ENCODE peak calls at places on chromosomes 1 and 21, in five cellular contexts. P is PC-3; I is pancreas; B is A549; G is CD8-positive, alpha-beta memory T cell. E is an unnamed sample.

GRCh38 chr1:245641384-245641783 is 486.6 kb downstream of the KIF26B start:
- DNase-seq in P (no peak), I (no peak), B (no peak), G (no peak), E (no peak)

GRCh38 chr1:228795578-228795977 is 60.3 kb downstream of the RHOU start:
- DNase-seq in P (no peak), I (no peak), B (no peak), G (no peak), E (no peak)

GRCh38 chr1:153643100-153643499 is 9.2 kb downstream of the CHTOP start:
- DNase-seq in P (no peak), I (no peak), B (no peak), G (no peak), E (no peak)

GRCh38 chr1:53899206-53899628 is 5.2 kb downstream of the DIO1 start:
- DNase-seq in P (peak; percentile 67), I (peak; percentile 13), B (no peak), G (no peak), E (no peak)

GRCh38 chr21:34511154-34511553 is 856 bp downstream of the KCNE1 start:
- DNase-seq in P (no peak), I (no peak), B (no peak), G (no peak), E (peak; percentile 31)

GRCh38 chr1:244388961-244389360 is 62.7 kb downstream of the ADSS2 start:
- DNase-seq in P (no peak), I (no peak), B (no peak), G (no peak), E (no peak)

GRCh38 chr1:21064057-21064456 is 112.6 kb downstream of the EIF4G3 start:
- DNase-seq in P (peak; percentile 62), I (no peak), B (no peak), G (no peak), E (no peak)

GRCh38 chr1:167401260-167401873 is 117.0 kb downstream of the CD247 start:
- DNase-seq in P (peak; percentile 81), I (peak; percentile 52), B (peak; percentile 51), G (peak; percentile 40), E (peak; percentile 24)

GRCh38 chr21:42525676-42526378 is 12.2 kb downstream of the SLC37A1 start:
- DNase-seq in P (no peak), I (no peak), B (no peak), G (no peak), E (no peak)

GRCh38 chr1:38105267-38105666 is 58.7 kb upstream of the POU3F1 start:
- DNase-seq in P (no peak), I (no peak), B (no peak), G (no peak), E (no peak)

GRCh38 chr1:110465038-110465813 is 14.3 kb downstream of the PROK1 start:
- DNase-seq in P (peak; percentile 65), I (no peak), B (no peak), G (no peak), E (no peak)

GRCh38 chr1:102852583-102852982 is 255.7 kb downstream of the COL11A1 start:
- DNase-seq in P (peak; percentile 21), I (no peak), B (no peak), G (no peak), E (no peak)

GRCh38 chr21:39694750-39695149 is 50.2 kb upstream of the IGSF5 start:
- DNase-seq in P (no peak), I (no peak), B (no peak), G (no peak), E (no peak)

GRCh38 chr1:172662464-172663109 is 3.7 kb downstream of the FASLG start:
- DNase-seq in P (peak; percentile 37), I (peak; percentile 6), B (no peak), G (peak; percentile 73), E (peak; percentile 31)

GRCh38 chr1:48552420-48552819 is 80.4 kb upstream of the SPATA6 start:
- DNase-seq in P (peak; percentile 59), I (no peak), B (no peak), G (no peak), E (no peak)

GRCh38 chr21:38490411-38491020 is 7.8 kb downstream of the ERG start:
- DNase-seq in P (no peak), I (no peak), B (no peak), G (no peak), E (no peak)

GRCh38 chr1:228463009-228463558 is 24.1 kb upstream of the RNF187 start:
- DNase-seq in P (no peak), I (no peak), B (no peak), G (no peak), E (no peak)

GRCh38 chr1:243939167-243939848 is 89.3 kb upstream of the AKT3 start:
- DNase-seq in P (peak; percentile 69), I (no peak), B (no peak), G (no peak), E (no peak)

GRCh38 chr21:17775431-17776126 is 43.6 kb downstream of the C21orf91 start:
- DNase-seq in P (no peak), I (no peak), B (no peak), G (peak; percentile 66), E (no peak)

GRCh38 chr1:185654199-185654951 is 79.8 kb upstream of the HMCN1 start:
- DNase-seq in P (no peak), I (no peak), B (no peak), G (no peak), E (no peak)

GRCh38 chr21:38042246-38042645 is 126.0 kb upstream of the KCNJ6 start:
- DNase-seq in P (peak; percentile 28), I (no peak), B (peak; percentile 31), G (no peak), E (peak; percentile 37)

GRCh38 chr1:23995431-23995837 is 15.3 kb upstream of the SRSF10 start:
- DNase-seq in P (no peak), I (no peak), B (no peak), G (no peak), E (no peak)

GRCh38 chr21:40254540-40255455 is 387.6 kb downstream of the PCP4 start:
- DNase-seq in P (no peak), I (no peak), B (no peak), G (no peak), E (peak; percentile 69)

GRCh38 chr21:43734830-43735229 is 15.9 kb downstream of the PDXK start:
- DNase-seq in P (no peak), I (no peak), B (no peak), G (no peak), E (no peak)

GRCh38 chr21:43734131-43734634 is 15.3 kb downstream of the PDXK start:
- DNase-seq in P (no peak), I (peak; percentile 69), B (no peak), G (no peak), E (no peak)

GRCh38 chr21:43735236-43736091 is 16.5 kb downstream of the PDXK start:
- DNase-seq in P (no peak), I (no peak), B (no peak), G (no peak), E (no peak)

GRCh38 chr21:43737158-43737950 is 18.4 kb downstream of the PDXK start:
- DNase-seq in P (no peak), I (no peak), B (no peak), G (no peak), E (no peak)

GRCh38 chr21:43736224-43736883 is 17.4 kb downstream of the PDXK start:
- DNase-seq in P (peak; percentile 48), I (no peak), B (no peak), G (no peak), E (no peak)
- H3K27ac ChIP-seq in P (no peak overlapping the region), I (no peak overlapping the region), B (peak overlapping the region; percentile 52), G (no peak overlapping the region), E (no peak overlapping the region)

DNA sequence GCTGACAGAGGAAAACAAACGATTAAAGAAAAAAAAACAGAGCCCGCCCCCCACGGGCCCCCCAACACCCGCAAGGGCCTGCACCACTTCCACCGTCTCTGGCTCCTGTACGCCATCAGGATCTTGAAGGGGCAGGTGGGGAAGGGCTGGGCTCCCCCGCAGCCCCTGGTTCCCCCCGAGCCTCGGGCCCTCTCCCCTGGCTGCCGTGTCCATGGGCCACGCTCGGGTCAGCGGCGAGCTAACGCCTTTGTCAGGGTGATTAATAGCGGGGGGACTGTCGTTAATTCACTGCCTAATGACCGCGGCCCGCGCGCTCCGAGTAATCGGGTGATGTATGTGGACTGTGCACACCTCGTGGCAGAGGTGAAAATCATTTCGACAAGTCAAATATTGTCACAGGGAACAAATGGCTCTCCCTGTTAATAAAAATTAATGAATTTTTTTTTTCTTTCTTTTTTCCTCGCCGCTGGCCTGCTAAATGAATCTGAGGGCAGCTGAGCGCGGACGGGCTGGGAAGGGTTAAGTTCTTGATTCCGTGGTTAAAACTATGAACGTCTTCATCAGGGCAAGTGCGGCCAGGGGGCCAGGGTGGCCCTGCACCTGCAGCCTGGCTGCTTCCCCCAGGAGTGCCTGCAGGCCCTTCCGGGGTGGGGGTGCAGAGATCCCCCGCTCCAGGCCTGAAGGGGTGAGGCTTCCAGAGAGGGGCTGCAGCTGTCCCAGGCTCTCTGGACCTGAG is 100.8 kb downstream of the PRDM16 start:
- DNase-seq in P (no peak), I (no peak), B (no peak), G (no peak), E (no peak)
- H3K27ac ChIP-seq in P (no peak overlapping the region), I (peak overlapping the region; percentile 91), B (no peak overlapping the region), G (no peak overlapping the region), E (no peak overlapping the region)

DNA sequence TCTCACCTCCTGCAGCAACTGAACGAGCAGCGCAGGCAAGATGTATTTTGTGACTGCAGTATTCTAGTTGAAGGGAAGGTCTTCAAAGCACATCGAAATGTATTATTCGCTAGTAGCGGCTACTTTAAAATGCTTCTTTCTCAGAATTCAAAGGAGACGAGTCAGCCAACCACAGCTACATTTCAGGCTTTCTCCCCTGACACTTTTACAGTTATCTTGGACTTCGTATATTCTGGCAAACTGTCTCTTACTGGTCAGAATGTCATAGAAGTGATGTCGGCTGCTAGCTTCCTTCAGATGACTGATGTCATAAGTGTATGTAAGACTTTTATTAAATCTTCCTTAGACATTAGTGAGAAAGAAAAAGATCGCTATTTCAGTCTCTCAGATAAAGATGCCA is 53.7 kb downstream of the ZBTB8A start:
- DNase-seq in P (no peak), I (no peak), B (no peak), G (no peak), E (no peak)
- H3K27ac ChIP-seq in P (no peak overlapping the region), I (no peak overlapping the region), B (no peak overlapping the region), G (no peak overlapping the region), E (no peak overlapping the region)

GRCh38 chr21:36347278-36347961 is 27.4 kb downstream of the MORC3 start:
- DNase-seq in P (no peak), I (no peak), B (no peak), G (no peak), E (no peak)

GRCh38 chr21:36349315-36349714 is 29.3 kb downstream of the MORC3 start:
- DNase-seq in P (no peak), I (no peak), B (no peak), G (no peak), E (no peak)

GRCh38 chr21:36344931-36345330 is 24.9 kb downstream of the MORC3 start:
- DNase-seq in P (no peak), I (no peak), B (no peak), G (no peak), E (no peak)

GRCh38 chr21:36350282-36350910 is 30.4 kb downstream of the MORC3 start:
- DNase-seq in P (no peak), I (no peak), B (no peak), G (no peak), E (no peak)

GRCh38 chr21:36347962-36348328 is 27.9 kb downstream of the MORC3 start:
- DNase-seq in P (peak; percentile 17), I (no peak), B (no peak), G (no peak), E (no peak)
- H3K27ac ChIP-seq in P (no peak overlapping the region), I (no peak overlapping the region), B (no peak overlapping the region), G (no peak overlapping the region), E (no peak overlapping the region)

DNA sequence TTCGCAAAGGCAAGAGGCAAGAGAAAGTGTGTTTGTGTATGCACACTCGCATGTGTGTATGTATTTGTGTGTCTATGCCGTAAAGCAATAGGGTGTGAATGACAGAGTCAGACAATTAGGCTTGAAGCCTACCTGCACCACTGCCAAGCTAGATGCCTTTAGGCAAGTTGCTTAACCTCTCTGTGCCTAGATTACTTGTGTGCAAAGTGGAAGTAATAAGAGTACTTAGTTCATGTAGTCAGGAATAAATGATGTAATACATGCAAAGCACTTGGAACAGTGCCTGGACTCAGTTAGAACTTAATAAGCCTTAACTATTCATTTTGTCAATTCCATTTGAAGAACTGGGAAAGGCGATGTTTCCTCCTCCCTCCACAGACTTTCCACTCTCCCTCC is 31.7 kb downstream of the LAMB3 start:
- DNase-seq in P (no peak), I (no peak), B (no peak), G (no peak), E (no peak)
- H3K27ac ChIP-seq in P (no peak overlapping the region), I (no peak overlapping the region), B (no peak overlapping the region), G (no peak overlapping the region), E (peak overlapping the region; percentile 100)